ENCODE peak calls at places on chromosome 20, in four cellular contexts. Q, J, A and B are unnamed samples.

GRCh38 chr20:41927655-41928054 is 309.5 kb upstream of the CHD6 start:
- DNase-seq in Q (no peak), J (no peak), A (no peak), B (no peak)

GRCh38 chr20:49859807-49860206 is 47.2 kb downstream of the SLC9A8 start:
- DNase-seq in Q (no peak), J (no peak), A (no peak), B (no peak)

GRCh38 chr20:54680439-54680838 is 205.0 kb downstream of the DOK5 start:
- DNase-seq in Q (no peak), J (no peak), A (no peak), B (no peak)

GRCh38 chr20:25148181-25148981 is 47.1 kb upstream of the ENTPD6 start:
- DNase-seq in Q (peak), J (peak), A (peak), B (no peak)

GRCh38 chr20:18005990-18006364 is 37.2 kb downstream of the MGME1 start:
- DNase-seq in Q (no peak), J (no peak), A (peak), B (no peak)

GRCh38 chr20:57851786-57852185 is 142.0 kb upstream of the PMEPA1 start:
- DNase-seq in Q (no peak), J (no peak), A (no peak), B (no peak)

GRCh38 chr20:10511507-10512231 is 76.6 kb downstream of the SLX4IP start:
- DNase-seq in Q (peak), J (peak), A (peak), B (peak)

GRCh38 chr20:61937146-61937962 is 128.3 kb downstream of the TAF4 start:
- DNase-seq in Q (no peak), J (no peak), A (no peak), B (no peak)

GRCh38 chr20:10674684-10675455 is 1.1 kb upstream of the JAG1 start:
- DNase-seq in Q (peak), J (no peak), A (peak), B (peak)

GRCh38 chr20:22985212-22985611 is 49.9 kb upstream of the SSTR4 start:
- DNase-seq in Q (no peak), J (no peak), A (no peak), B (no peak)

GRCh38 chr20:3247638-3248037 is 8.6 kb upstream of the SLC4A11 start:
- DNase-seq in Q (no peak), J (no peak), A (no peak), B (no peak)

GRCh38 chr20:59165794-59166709 is 2.4 kb downstream of the ZNF831 start:
- DNase-seq in Q (no peak), J (no peak), A (no peak), B (no peak)

GRCh38 chr20:13822459-13822858 is 37.6 kb downstream of the NDUFAF5 start:
- DNase-seq in Q (no peak), J (no peak), A (no peak), B (no peak)

GRCh38 chr20:52590100-52590499 is 382.1 kb upstream of the TSHZ2 start:
- DNase-seq in Q (no peak), J (no peak), A (no peak), B (no peak)

GRCh38 chr20:61991476-61991875 is 74.2 kb downstream of the TAF4 start:
- DNase-seq in Q (no peak), J (no peak), A (no peak), B (no peak)

GRCh38 chr20:22914291-22914690 is 120.8 kb upstream of the SSTR4 start:
- DNase-seq in Q (no peak), J (no peak), A (no peak), B (no peak)

GRCh38 chr20:46040902-46041535 is 12.0 kb downstream of the SLC12A5 start:
- DNase-seq in Q (no peak), J (no peak), A (peak), B (no peak)

GRCh38 chr20:37344506-37345338 is 1.2 kb upstream of the SRC start:
- DNase-seq in Q (no peak), J (no peak), A (no peak), B (no peak)

GRCh38 chr20:59382326-59382725 is 81.9 kb downstream of the EDN3 start:
- DNase-seq in Q (no peak), J (no peak), A (no peak), B (no peak)

GRCh38 chr20:14925286-14925685 is 587.9 kb upstream of the FLRT3 start:
- DNase-seq in Q (peak), J (no peak), A (no peak), B (no peak)

GRCh38 chr20:2086177-2086979 is 15.2 kb upstream of the STK35 start:
- DNase-seq in Q (no peak), J (no peak), A (no peak), B (no peak)

GRCh38 chr20:17557675-17558006 is 12.2 kb upstream of the DSTN start:
- DNase-seq in Q (peak), J (no peak), A (peak), B (no peak)

GRCh38 chr20:51457281-51457932 is 85.1 kb downstream of the NFATC2 start:
- DNase-seq in Q (peak), J (no peak), A (peak), B (no peak)

GRCh38 chr20:10667077-10667401 is 6.8 kb downstream of the JAG1 start:
- DNase-seq in Q (no peak), J (no peak), A (peak), B (peak)

GRCh38 chr20:19566226-19566960 is 191.7 kb upstream of the RIN2 start:
- DNase-seq in Q (peak), J (no peak), A (peak), B (no peak)

GRCh38 chr20:42914302-42914701 is 275.4 kb downstream of the PTPRT start:
- DNase-seq in Q (no peak), J (no peak), A (no peak), B (no peak)

GRCh38 chr20:4169360-4170214 is 154.2 kb upstream of the RNF24 start:
- DNase-seq in Q (no peak), J (no peak), A (no peak), B (no peak)

GRCh38 chr20:24784607-24785006 is 164.5 kb upstream of the CST7 start:
- DNase-seq in Q (no peak), J (no peak), A (no peak), B (no peak)

GRCh38 chr20:37378785-37379598 is 33.1 kb downstream of the SRC start:
- DNase-seq in Q (peak), J (no peak), A (no peak), B (no peak)

GRCh38 chr20:24473435-24473834 is 4.0 kb downstream of the SYNDIG1 start:
- DNase-seq in Q (no peak), J (no peak), A (no peak), B (no peak)

GRCh38 chr20:62326559-62326958 is 23.8 kb downstream of the ADRM1 start:
- DNase-seq in Q (no peak), J (no peak), A (no peak), B (no peak)

GRCh38 chr20:57395111-57395959 is 4.1 kb downstream of the RBM38 start:
- DNase-seq in Q (no peak), J (no peak), A (peak), B (peak)

GRCh38 chr20:57462781-57463180 is 62.2 kb downstream of the CTCFL start:
- DNase-seq in Q (no peak), J (no peak), A (no peak), B (no peak)

GRCh38 chr20:62192635-62193034 is 9.8 kb downstream of the MTG2 start:
- DNase-seq in Q (no peak), J (no peak), A (no peak), B (no peak)

GRCh38 chr20:35226775-35227681 is 538 bp downstream of the MMP24 start:
- DNase-seq in Q (peak), J (no peak), A (peak), B (no peak)

GRCh38 chr20:36396340-36396739 is 90.2 kb downstream of the DLGAP4 start:
- DNase-seq in Q (no peak), J (no peak), A (no peak), B (no peak)

GRCh38 chr20:50346372-50347347 is 156.0 kb downstream of the CEBPB start:
- DNase-seq in Q (peak), J (no peak), A (peak), B (no peak)

GRCh38 chr20:3654326-3655031 is 8.7 kb downstream of the GFRA4 start:
- DNase-seq in Q (no peak), J (no peak), A (peak), B (no peak)

GRCh38 chr20:43537921-43538854 is 20.6 kb upstream of the SGK2 start:
- DNase-seq in Q (peak), J (no peak), A (peak), B (no peak)

GRCh38 chr20:38405132-38405531 is 30.0 kb downstream of the SNHG17 start:
- DNase-seq in Q (no peak), J (no peak), A (no peak), B (no peak)
- H3K27ac ChIP-seq in Q (no peak), J (no peak), A (no peak), B (no peak)

GRCh38 chr20:16555754-16556153 is 17.5 kb downstream of the KIF16B start:
- DNase-seq in Q (no peak), J (no peak), A (no peak), B (no peak)
- H3K27ac ChIP-seq in Q (no peak), J (no peak), A (no peak), B (no peak)

GRCh38 chr20:44648579-44648978 is 2.9 kb downstream of the ADA start:
- DNase-seq in Q (no peak), J (no peak), A (no peak), B (no peak)

GRCh38 chr20:44648068-44648467 is 3.4 kb downstream of the ADA start:
- DNase-seq in Q (no peak), J (no peak), A (no peak), B (no peak)

GRCh38 chr20:44644384-44645131 is 6.9 kb downstream of the ADA start:
- DNase-seq in Q (no peak), J (peak), A (no peak), B (no peak)

GRCh38 chr20:44646023-44646640 is 5.4 kb downstream of the ADA start:
- DNase-seq in Q (peak), J (no peak), A (no peak), B (no peak)

DNA sequence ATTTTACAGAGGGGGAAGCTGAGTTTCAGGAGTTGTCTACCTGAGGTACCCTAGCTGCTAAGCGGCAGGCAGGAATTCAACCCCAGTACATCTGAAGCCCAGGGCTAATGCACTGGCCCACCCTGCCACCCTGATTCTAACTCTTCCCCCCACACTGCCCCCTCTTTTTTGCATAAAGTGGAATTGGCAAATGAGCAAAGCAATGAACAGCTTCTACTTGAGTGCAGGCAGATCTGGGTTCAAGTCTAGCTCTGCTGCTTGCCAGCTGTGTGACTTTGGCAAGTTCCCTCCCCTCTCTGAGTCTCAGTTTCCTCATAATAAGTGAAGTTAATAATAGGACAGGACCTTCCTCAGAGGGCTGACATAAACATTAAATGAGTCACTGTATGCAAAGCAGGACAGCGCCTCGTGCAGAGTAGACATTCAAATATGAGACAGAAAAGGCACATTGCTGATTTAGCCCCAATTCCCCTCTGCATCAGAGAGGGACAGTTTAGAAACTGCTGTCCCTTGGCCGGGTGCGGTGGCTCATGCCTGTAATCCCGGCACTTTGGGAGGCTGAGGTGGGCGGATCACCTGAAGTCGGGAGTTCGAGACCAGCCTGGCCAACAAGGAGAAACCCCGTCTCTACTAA is 4.7 kb downstream of the ADA start:
- DNase-seq in Q (peak), J (no peak), A (no peak), B (no peak)
- H3K27ac ChIP-seq in Q (peak), J (peak), A (no peak), B (no peak)

GRCh38 chr20:346033-346639 is 775 bp upstream of the NRSN2 start:
- DNase-seq in Q (no peak), J (no peak), A (no peak), B (no peak)
- H3K27ac ChIP-seq in Q (no peak), J (no peak), A (peak), B (peak)

GRCh38 chr20:31953749-31954148 is 1.9 kb upstream of the PDRG1 start:
- DNase-seq in Q (no peak), J (no peak), A (no peak), B (no peak)

GRCh38 chr20:31951203-31951529 is 680 bp downstream of the PDRG1 start:
- DNase-seq in Q (no peak), J (no peak), A (no peak), B (no peak)

GRCh38 chr20:31949877-31950646 is 1.8 kb downstream of the PDRG1 start:
- DNase-seq in Q (no peak), J (no peak), A (no peak), B (no peak)

GRCh38 chr20:31954500-31954899 is 2.7 kb upstream of the PDRG1 start:
- DNase-seq in Q (no peak), J (no peak), A (no peak), B (no peak)

GRCh38 chr20:31951530-31952453 is at the start of gene PDRG1:
- DNase-seq in Q (peak), J (peak), A (peak), B (peak)
- H3K27ac ChIP-seq in Q (peak), J (peak), A (peak), B (peak)

GRCh38 chr20:47790032-47790965 is 5.0 kb upstream of the SULF2 start:
- DNase-seq in Q (peak), J (no peak), A (no peak), B (no peak)
- H3K27ac ChIP-seq in Q (no peak), J (no peak), A (no peak), B (no peak)

DNA sequence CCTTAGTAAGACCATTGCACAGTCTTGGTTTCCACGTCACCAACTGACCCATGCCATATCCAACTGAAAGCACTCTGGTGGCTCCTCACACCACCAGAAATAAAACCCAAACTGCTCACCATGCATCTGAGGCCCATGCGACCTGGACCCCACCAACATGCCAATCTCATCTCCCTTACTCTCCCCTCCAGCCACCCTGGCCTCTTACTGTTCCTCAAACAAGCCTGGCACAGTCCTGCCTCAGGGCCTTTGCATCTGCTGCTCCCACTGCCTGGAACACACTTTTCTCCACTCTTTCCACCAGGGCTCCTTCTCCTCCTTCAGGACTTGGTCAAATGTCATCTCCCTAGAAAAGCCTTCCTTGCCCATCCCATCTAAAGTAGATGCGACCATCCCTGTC is 8.7 kb downstream of the PREX1 start:
- DNase-seq in Q (no peak), J (no peak), A (no peak), B (no peak)
- H3K27ac ChIP-seq in Q (no peak), J (peak), A (no peak), B (no peak)

DNA sequence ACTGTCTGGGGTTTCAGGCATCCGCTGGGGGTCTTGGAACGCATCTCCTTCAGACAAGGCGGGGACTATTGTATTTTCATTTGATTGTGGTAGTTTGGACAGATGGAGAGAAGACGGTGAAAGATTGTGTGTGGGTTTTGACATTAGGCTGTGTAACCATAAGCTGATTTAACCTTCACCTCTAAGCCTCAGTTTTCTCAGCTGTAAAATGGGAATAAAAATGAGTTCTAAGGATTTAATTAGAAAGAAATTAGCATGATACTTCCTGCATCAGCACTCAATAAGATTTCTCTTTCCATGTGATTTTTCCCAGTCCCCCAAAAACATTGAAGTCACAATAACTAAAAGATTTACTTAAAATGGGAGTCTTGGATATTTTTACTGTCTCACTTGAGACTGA is 78.1 kb downstream of the CBFA2T2 start:
- DNase-seq in Q (no peak), J (no peak), A (no peak), B (no peak)
- H3K27ac ChIP-seq in Q (no peak), J (no peak), A (no peak), B (peak)